ENCODE peak calls at places on chromosomes 11 and 22, in six cellular contexts. P, A, D, Y, E and F are unnamed samples.

GRCh38 chr22:25077964-25078363 is 121.7 kb upstream of the CRYBB3 start:
- DNase-seq in E (peak; percentile 30), Y (no peak), A (no peak), D (no peak), P (no peak), F (no peak)

GRCh38 chr22:24118689-24119384 is 62.5 kb upstream of the SUSD2 start:
- DNase-seq in P (no peak), E (no peak), D (no peak), Y (peak; percentile 59), A (no peak), F (no peak)

GRCh38 chr11:118918686-118919280 is 6.9 kb downstream of the BCL9L start:
- DNase-seq in A (no peak), Y (no peak), D (no peak), E (no peak), P (no peak), F (no peak)

GRCh38 chr11:68682531-68682931 is 1.8 kb upstream of the GAL start:
- DNase-seq in A (no peak), Y (no peak), P (no peak), D (no peak), E (no peak), F (no peak)

GRCh38 chr11:95849087-95849825 is 59.0 kb downstream of the CEP57 start:
- DNase-seq in P (no peak), Y (peak; percentile 69), D (no peak), E (peak; percentile 44), A (peak; percentile 3), F (no peak)

GRCh38 chr11:34250732-34251639 is 106.8 kb downstream of the ABTB2 start:
- DNase-seq in A (no peak), P (no peak), Y (peak; percentile 64), E (peak; percentile 70), D (peak; percentile 67), F (peak; percentile 35)

GRCh38 chr11:23577296-23577695 is 717.0 kb upstream of the CCDC179 start:
- DNase-seq in E (no peak), D (no peak), P (no peak), Y (no peak), A (no peak), F (no peak)

GRCh38 chr11:62865641-62866040 is 15.1 kb upstream of the SLC3A2 start:
- DNase-seq in P (no peak), D (no peak), A (no peak), Y (no peak), E (no peak), F (no peak)

GRCh38 chr11:3231851-3232744 is at the start of gene MRGPRE:
- DNase-seq in A (no peak), D (no peak), Y (no peak), P (no peak), E (peak; percentile 75), F (no peak)

GRCh38 chr11:112748713-112749481 is 212.3 kb upstream of the NCAM1 start:
- DNase-seq in A (no peak), P (no peak), D (no peak), E (peak; percentile 85), Y (peak; percentile 24), F (no peak)

GRCh38 chr11:1277936-1278512 is 31.4 kb downstream of the TOLLIP start:
- DNase-seq in A (no peak), D (no peak), P (no peak), E (no peak), Y (no peak), F (no peak)

GRCh38 chr11:104343578-104343977 is 179.6 kb upstream of the PDGFD start:
- DNase-seq in P (peak; percentile 88), A (no peak), E (no peak), Y (no peak), D (no peak), F (no peak)

GRCh38 chr11:14345668-14346067 is 13.3 kb downstream of the RRAS2 start:
- DNase-seq in P (no peak), A (no peak), Y (no peak), D (no peak), E (no peak), F (no peak)

GRCh38 chr11:128496249-128496648 is 91.1 kb downstream of the ETS1 start:
- DNase-seq in A (no peak), D (no peak), Y (no peak), E (no peak), P (no peak), F (no peak)

GRCh38 chr11:93117578-93117964 is 80.2 kb downstream of the SLC36A4 start:
- DNase-seq in A (no peak), E (no peak), D (no peak), P (no peak), Y (no peak), F (no peak)

GRCh38 chr11:4658629-4659453 is 15.1 kb downstream of the OR51E1 start:
- DNase-seq in E (no peak), A (no peak), P (no peak), Y (no peak), D (no peak), F (no peak)

GRCh38 chr11:99241059-99241458 is 220.3 kb downstream of the CNTN5 start:
- DNase-seq in P (no peak), E (no peak), A (no peak), Y (no peak), D (no peak), F (no peak)

GRCh38 chr11:122655527-122656072 is at the start of gene UBASH3B:
- DNase-seq in E (peak; percentile 77), D (peak; percentile 68), P (no peak), Y (peak; percentile 67), A (peak; percentile 89), F (peak; percentile 43)

GRCh38 chr11:67268684-67269268 is 2.5 kb downstream of the GRK2 start:
- DNase-seq in Y (no peak), E (no peak), P (no peak), A (no peak), D (no peak), F (no peak)

GRCh38 chr11:61028135-61028729 is 56.8 kb downstream of the CD6 start:
- DNase-seq in Y (no peak), A (no peak), E (peak; percentile 79), P (no peak), D (peak; percentile 62), F (no peak)

GRCh38 chr11:45652781-45653180 is 12.6 kb downstream of the CHST1 start:
- DNase-seq in P (no peak), E (no peak), A (no peak), D (no peak), Y (no peak), F (no peak)